ENCODE peak calls at places on chromosomes 5 and 9, in four cellular contexts. X is uterus; T is fibroblast of lung; E is effector memory CD4-positive, alpha-beta T cell. Y is an unnamed sample.
A peak's percentile ranks its signal among the peaks of the same experiment; 100 is the strongest.

GRCh38 chr9:8845376-8845775 is 1045.8 kb upstream of the DMAC1 start:
- DNase-seq in E (no peak), X (no peak), T (no peak), Y (no peak)

GRCh38 chr5:18244309-18244708 is 610.0 kb downstream of the TAF11L14 start:
- DNase-seq in X (no peak), E (no peak), T (no peak), Y (no peak)

GRCh38 chr5:151596839-151597539 is 5.9 kb upstream of the FAT2 start:
- DNase-seq in T (peak; percentile 35), X (no peak), E (no peak), Y (no peak)

GRCh38 chr5:15209053-15209762 is 290.8 kb upstream of the FBXL7 start:
- DNase-seq in T (no peak), E (no peak), X (no peak), Y (no peak)

GRCh38 chr9:97714435-97714834 is 17.3 kb upstream of the XPA start:
- DNase-seq in E (no peak), X (no peak), T (peak; percentile 77), Y (no peak)

GRCh38 chr5:14250094-14250777 is 107.1 kb downstream of the TRIO start:
- DNase-seq in E (no peak), T (peak; percentile 92), X (peak; percentile 79), Y (peak; percentile 66)

GRCh38 chr5:151612689-151613427 is 21.7 kb upstream of the FAT2 start:
- DNase-seq in T (peak; percentile 62), E (peak; percentile 9), X (no peak), Y (no peak)

GRCh38 chr5:19462019-19462418 is 526.0 kb downstream of the CDH18 start:
- DNase-seq in T (peak; percentile 1), E (no peak), X (no peak), Y (no peak)

GRCh38 chr9:130027533-130028370 is 15.2 kb downstream of the FNBP1 start:
- DNase-seq in X (no peak), T (no peak), E (no peak), Y (no peak)

GRCh38 chr5:67409342-67409741 is 212.7 kb upstream of the CD180 start:
- DNase-seq in X (no peak), E (no peak), T (no peak), Y (no peak)

GRCh38 chr5:132098151-132098594 is 24.6 kb downstream of the CSF2 start:
- DNase-seq in E (no peak), T (peak; percentile 79), X (no peak), Y (no peak)

GRCh38 chr5:140881889-140882590 is at the start of gene PCDHA13:
- DNase-seq in X (peak; percentile 12), E (no peak), T (no peak), Y (no peak)

GRCh38 chr9:91119679-91120078 is 242.0 kb downstream of the AUH start:
- DNase-seq in T (peak; percentile 63), E (no peak), X (no peak), Y (no peak)

GRCh38 chr9:114572199-114572598 is 15.4 kb upstream of the ATP6V1G1 start:
- DNase-seq in X (no peak), T (no peak), E (no peak), Y (no peak)

GRCh38 chr9:3906437-3907213 is 380.8 kb upstream of the RFX3 start:
- DNase-seq in E (no peak), T (peak; percentile 98), X (peak; percentile 29), Y (no peak)

GRCh38 chr5:5342784-5343183 is 79.7 kb upstream of the ICE1 start:
- DNase-seq in T (peak; percentile 83), E (no peak), X (no peak), Y (no peak)

GRCh38 chr5:58235279-58235678 is 224.6 kb downstream of the PLK2 start:
- DNase-seq in E (no peak), T (no peak), X (no peak), Y (no peak)

GRCh38 chr5:35902032-35902681 is 36.3 kb downstream of the CAPSL start:
- DNase-seq in T (no peak), X (no peak), E (no peak), Y (no peak)

GRCh38 chr5:176995896-176996767 is 10.4 kb downstream of the UIMC1 start:
- DNase-seq in E (no peak), T (peak; percentile 72), X (no peak), Y (no peak)

GRCh38 chr5:109721741-109722140 is 32.0 kb downstream of the MAN2A1 start:
- DNase-seq in X (no peak), E (no peak), T (no peak), Y (no peak)

GRCh38 chr5:60260658-60261057 is 367.1 kb upstream of the PDE4D start:
- DNase-seq in X (no peak), E (no peak), T (no peak), Y (no peak)

GRCh38 chr5:165573445-165573844 is 2068.0 kb downstream of the MAT2B start:
- DNase-seq in X (no peak), E (no peak), T (peak; percentile 5), Y (no peak)

GRCh38 chr5:157575096-157575872 is at the start of gene ADAM19:
- DNase-seq in T (peak; percentile 74), X (peak; percentile 54), E (peak; percentile 13), Y (peak; percentile 82)

GRCh38 chr9:122372856-122373845 is 2.3 kb downstream of the PTGS1 start:
- DNase-seq in X (no peak), T (no peak), E (no peak), Y (no peak)

GRCh38 chr5:95731571-95732554 is 727 bp downstream of the RHOBTB3 start:
- DNase-seq in X (peak; percentile 49), T (peak; percentile 51), E (no peak), Y (peak; percentile 82)

GRCh38 chr5:59366784-59367183 is 526.7 kb downstream of the PDE4D start:
- DNase-seq in T (no peak), E (no peak), X (no peak), Y (no peak)

GRCh38 chr9:70639853-70640814 is 225.7 kb upstream of the KLF9 start:
- DNase-seq in X (no peak), T (peak; percentile 43), E (no peak), Y (no peak)

GRCh38 chr5:56100429-56101176 is 105.8 kb upstream of the IL6ST start:
- DNase-seq in T (no peak), E (no peak), X (no peak), Y (no peak)

GRCh38 chr9:14671327-14671840 is 21.8 kb downstream of the ZDHHC21 start:
- DNase-seq in T (peak; percentile 13), X (no peak), E (no peak), Y (no peak)

GRCh38 chr5:143204474-143205246 is 198.8 kb downstream of the NR3C1 start:
- DNase-seq in E (no peak), T (peak; percentile 79), X (no peak), Y (no peak)

GRCh38 chr5:135269828-135270545 is 129.0 kb downstream of the MACROH2A1 start:
- DNase-seq in E (no peak), T (peak; percentile 81), X (peak; percentile 77), Y (no peak)

GRCh38 chr9:77901038-77901437 is 130.6 kb downstream of the GNAQ start:
- DNase-seq in E (no peak), T (no peak), X (no peak), Y (no peak)

GRCh38 chr9:18072967-18073366 is 401.0 kb upstream of the ADAMTSL1 start:
- DNase-seq in T (no peak), E (no peak), X (peak; percentile 56), Y (no peak)

GRCh38 chr5:59873113-59873512 is 20.4 kb downstream of the PDE4D start:
- DNase-seq in E (no peak), T (peak; percentile 81), X (no peak), Y (no peak)

GRCh38 chr5:112420111-112420864 is 1.2 kb upstream of the EPB41L4A start:
- DNase-seq in X (peak; percentile 76), T (peak; percentile 33), E (peak; percentile 19), Y (peak; percentile 90)

GRCh38 chr9:105142406-105143092 is 101.9 kb upstream of the SLC44A1 start:
- DNase-seq in E (no peak), X (no peak), T (peak; percentile 90), Y (no peak)

GRCh38 chr9:87007711-87008360 is 60.5 kb upstream of the GAS1 start:
- DNase-seq in T (no peak), X (no peak), E (no peak), Y (no peak)

GRCh38 chr5:101390317-101390908 is 487.3 kb upstream of the ST8SIA4 start:
- DNase-seq in X (no peak), T (peak; percentile 50), E (no peak), Y (no peak)

GRCh38 chr5:158502686-158503085 is 597.0 kb downstream of the EBF1 start:
- DNase-seq in E (no peak), X (no peak), T (no peak), Y (no peak)

GRCh38 chr9:1837453-1838084 is 177.6 kb upstream of the SMARCA2 start:
- DNase-seq in T (no peak), E (no peak), X (no peak), Y (no peak)

GRCh38 chr9:1829719-1830118 is 185.4 kb upstream of the SMARCA2 start:
- DNase-seq in T (no peak), E (no peak), X (no peak), Y (no peak)

GRCh38 chr9:1832960-1833359 is 182.2 kb upstream of the SMARCA2 start:
- DNase-seq in X (no peak), E (no peak), T (no peak), Y (no peak)
- H3K4me1 ChIP-seq in X (no peaks in the 10 kb centered on the region), E (no peaks in the 10 kb centered on the region), T (no peaks in the 10 kb centered on the region), Y (no peaks in the 10 kb centered on the region)

GRCh38 chr5:124734574-124735168 is 11.8 kb downstream of the ZNF608 start:
- DNase-seq in T (no peak), X (no peak), E (no peak), Y (no peak)
- H3K4me1 ChIP-seq in T (peaks cover 3% of the 10 kb centered on the region), X (no peaks in the 10 kb centered on the region), E (no peaks in the 10 kb centered on the region), Y (peaks cover 55% of the 10 kb centered on the region)

GRCh38 chr5:124724357-124725039 is 21.9 kb downstream of the ZNF608 start:
- DNase-seq in E (no peak), X (no peak), T (no peak), Y (no peak)

GRCh38 chr5:124718376-124718775 is 28.1 kb downstream of the ZNF608 start:
- DNase-seq in T (peak; percentile 43), X (no peak), E (no peak), Y (no peak)

GRCh38 chr5:124719346-124719967 is 27.0 kb downstream of the ZNF608 start:
- DNase-seq in X (no peak), E (no peak), T (no peak), Y (no peak)

GRCh38 chr5:124720589-124720988 is 25.9 kb downstream of the ZNF608 start:
- DNase-seq in X (no peak), T (no peak), E (no peak), Y (no peak)

DNA sequence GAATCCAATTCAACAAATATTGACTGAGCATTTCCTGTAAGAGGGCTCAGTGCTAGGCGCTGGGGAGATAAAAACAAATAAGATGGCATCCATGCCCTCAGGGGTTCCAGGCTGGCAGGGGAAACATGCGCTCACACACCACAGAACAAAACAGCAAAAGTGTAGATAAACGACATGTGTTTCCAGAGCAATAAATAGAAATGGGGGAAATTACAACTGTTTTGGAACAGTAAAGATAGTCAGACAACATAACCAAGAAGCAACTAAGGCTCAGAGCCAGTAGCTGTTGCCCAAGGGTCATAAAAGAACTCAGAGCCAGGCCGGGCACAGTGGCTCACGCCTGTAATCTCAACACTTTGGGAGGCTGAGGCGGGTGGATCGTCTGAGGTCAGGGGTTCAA is 25.1 kb downstream of the ZNF608 start:
- DNase-seq in E (no peak), T (no peak), X (no peak), Y (no peak)
- H3K4me1 ChIP-seq in E (no peaks in the 10 kb centered on the region), T (peaks cover 2% of the 10 kb centered on the region), X (no peaks in the 10 kb centered on the region), Y (no peaks in the 10 kb centered on the region)

GRCh38 chr5:171956870-171957501 is 49.5 kb downstream of the FBXW11 start:
- DNase-seq in E (no peak), X (peak; percentile 20), T (no peak), Y (no peak)
- H3K4me1 ChIP-seq in E (peaks cover 15% of the 10 kb centered on the region), X (peaks cover 6% of the 10 kb centered on the region), T (peaks cover 24% of the 10 kb centered on the region), Y (peaks cover 7% of the 10 kb centered on the region)

Y was measured in heart left ventricle.